ENCODE peak calls at places on chromosome 1, in eight cellular contexts. One of them, this sample, is unnamed. For H3K4me1, the result is how much of the 10 kb centered on the place peaks cover.

GRCh38 chr1:153629971-153630370 is 1.7 kb downstream of the S100A1 start:
- DNase-seq in GM23338: no peak
- DNase-seq in CD8-positive, alpha-beta memory T cell: no peak
- DNase-seq in adrenal gland: no peak
- DNase-seq in pancreas: no peak
- DNase-seq in spleen: no peak
- DNase-seq in lower lobe of right lung: no peak
- DNase-seq in cardiac muscle cell: no peak
- DNase-seq in this sample: no peak

GRCh38 chr1:182786223-182787001 is 3.2 kb upstream of the NPL start:
- DNase-seq in GM23338: peak
- DNase-seq in CD8-positive, alpha-beta memory T cell: no peak
- DNase-seq in spleen: no peak
- DNase-seq in cardiac muscle cell: peak
- DNase-seq in lower lobe of right lung: peak
- DNase-seq in pancreas: peak
- DNase-seq in adrenal gland: peak
- DNase-seq in this sample: peak

GRCh38 chr1:59125711-59126320 is 171.1 kb upstream of the FGGY start:
- DNase-seq in spleen: no peak
- DNase-seq in cardiac muscle cell: no peak
- DNase-seq in CD8-positive, alpha-beta memory T cell: no peak
- DNase-seq in lower lobe of right lung: no peak
- DNase-seq in GM23338: no peak
- DNase-seq in pancreas: no peak
- DNase-seq in adrenal gland: no peak
- DNase-seq in this sample: no peak

GRCh38 chr1:206912445-206913095 is 9.2 kb downstream of the FCMR start:
- DNase-seq in lower lobe of right lung: peak
- DNase-seq in cardiac muscle cell: peak
- DNase-seq in GM23338: peak
- DNase-seq in adrenal gland: peak
- DNase-seq in spleen: peak
- DNase-seq in pancreas: peak
- DNase-seq in CD8-positive, alpha-beta memory T cell: peak
- DNase-seq in this sample: no peak

GRCh38 chr1:160260436-160261382 is 1.6 kb downstream of the DCAF8 start:
- DNase-seq in GM23338: peak
- DNase-seq in pancreas: no peak
- DNase-seq in cardiac muscle cell: peak
- DNase-seq in lower lobe of right lung: no peak
- DNase-seq in adrenal gland: peak
- DNase-seq in CD8-positive, alpha-beta memory T cell: no peak
- DNase-seq in spleen: no peak
- DNase-seq in this sample: no peak

GRCh38 chr1:4170953-4171352 is 270.9 kb upstream of the C1orf174 start:
- DNase-seq in pancreas: no peak
- DNase-seq in cardiac muscle cell: no peak
- DNase-seq in lower lobe of right lung: no peak
- DNase-seq in GM23338: no peak
- DNase-seq in spleen: peak
- DNase-seq in adrenal gland: no peak
- DNase-seq in CD8-positive, alpha-beta memory T cell: no peak
- DNase-seq in this sample: no peak

GRCh38 chr1:160108888-160109662 is 6.5 kb upstream of the ATP1A2 start:
- DNase-seq in GM23338: peak
- DNase-seq in adrenal gland: peak
- DNase-seq in CD8-positive, alpha-beta memory T cell: no peak
- DNase-seq in lower lobe of right lung: no peak
- DNase-seq in pancreas: no peak
- DNase-seq in spleen: no peak
- DNase-seq in cardiac muscle cell: peak
- DNase-seq in this sample: no peak

GRCh38 chr1:70767377-70767776 is 280.2 kb downstream of the PTGER3 start:
- DNase-seq in cardiac muscle cell: no peak
- DNase-seq in spleen: no peak
- DNase-seq in CD8-positive, alpha-beta memory T cell: no peak
- DNase-seq in pancreas: no peak
- DNase-seq in adrenal gland: no peak
- DNase-seq in GM23338: no peak
- DNase-seq in lower lobe of right lung: no peak
- DNase-seq in this sample: no peak

GRCh38 chr1:100137602-100138001 is 4.6 kb downstream of the TRMT13 start:
- DNase-seq in cardiac muscle cell: no peak
- DNase-seq in pancreas: no peak
- DNase-seq in lower lobe of right lung: no peak
- DNase-seq in spleen: no peak
- DNase-seq in adrenal gland: no peak
- DNase-seq in GM23338: no peak
- DNase-seq in CD8-positive, alpha-beta memory T cell: no peak
- DNase-seq in this sample: no peak

DNA sequence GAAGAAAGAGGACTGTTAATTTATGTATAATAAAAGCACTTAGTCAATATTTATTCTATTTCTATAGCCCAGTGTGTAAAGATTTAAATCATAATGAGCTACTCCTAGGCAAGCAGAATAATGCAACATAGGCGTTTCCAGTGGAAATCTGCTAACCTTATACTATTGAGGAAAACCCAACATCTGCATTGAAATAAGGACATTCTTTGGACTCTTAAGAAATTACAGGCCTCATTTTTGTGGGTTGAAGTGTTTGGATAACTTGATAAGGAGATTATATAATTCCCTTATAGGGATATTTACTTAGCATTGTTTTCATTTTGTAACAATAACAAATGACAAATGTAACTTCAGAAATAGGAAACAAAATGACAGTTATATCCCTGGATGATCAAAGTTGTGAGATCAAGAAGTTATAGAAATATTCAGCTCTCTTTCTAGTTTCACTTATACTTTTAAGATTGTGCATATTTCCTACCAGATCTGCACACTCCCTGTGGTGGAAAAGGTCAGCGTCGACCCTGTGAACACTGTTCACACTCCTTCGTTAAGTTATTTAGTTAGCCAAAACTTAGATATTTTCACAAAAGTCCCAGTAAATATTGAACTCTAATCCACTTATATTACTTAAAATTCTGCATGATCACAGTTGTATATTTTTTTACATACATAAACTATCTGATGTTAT is 284.4 kb upstream of the C1orf105 start:
- DNase-seq in cardiac muscle cell: no peak
- DNase-seq in lower lobe of right lung: no peak
- DNase-seq in GM23338: no peak
- DNase-seq in pancreas: no peak
- DNase-seq in spleen: no peak
- DNase-seq in adrenal gland: no peak
- DNase-seq in CD8-positive, alpha-beta memory T cell: no peak
- DNase-seq in this sample: no peak
- H3K4me1 ChIP-seq in cardiac muscle cell: under half
- H3K4me1 ChIP-seq in lower lobe of right lung: under half
- H3K4me1 ChIP-seq in GM23338: under half
- H3K4me1 ChIP-seq in pancreas: under half
- H3K4me1 ChIP-seq in spleen: under half
- H3K4me1 ChIP-seq in adrenal gland: under half
- H3K4me1 ChIP-seq in CD8-positive, alpha-beta memory T cell: under half
- H3K4me1 ChIP-seq in this sample: under half

GRCh38 chr1:202159534-202160371 is 649 bp downstream of the PTPN7 start:
- DNase-seq in spleen: peak
- DNase-seq in pancreas: no peak
- DNase-seq in adrenal gland: no peak
- DNase-seq in cardiac muscle cell: no peak
- DNase-seq in CD8-positive, alpha-beta memory T cell: peak
- DNase-seq in GM23338: no peak
- DNase-seq in lower lobe of right lung: no peak
- DNase-seq in this sample: no peak
- H3K4me1 ChIP-seq in spleen: half or more
- H3K4me1 ChIP-seq in pancreas: under half
- H3K4me1 ChIP-seq in adrenal gland: under half
- H3K4me1 ChIP-seq in cardiac muscle cell: under half
- H3K4me1 ChIP-seq in CD8-positive, alpha-beta memory T cell: half or more
- H3K4me1 ChIP-seq in GM23338: under half
- H3K4me1 ChIP-seq in lower lobe of right lung: under half
- H3K4me1 ChIP-seq in this sample: half or more

GRCh38 chr1:1778827-1779675 is 781 bp upstream of the NADK start:
- DNase-seq in lower lobe of right lung: peak
- DNase-seq in GM23338: peak
- DNase-seq in spleen: peak
- DNase-seq in CD8-positive, alpha-beta memory T cell: peak
- DNase-seq in cardiac muscle cell: peak
- DNase-seq in adrenal gland: peak
- DNase-seq in pancreas: peak
- DNase-seq in this sample: peak
- H3K4me1 ChIP-seq in lower lobe of right lung: half or more
- H3K4me1 ChIP-seq in GM23338: under half
- H3K4me1 ChIP-seq in spleen: half or more
- H3K4me1 ChIP-seq in CD8-positive, alpha-beta memory T cell: half or more
- H3K4me1 ChIP-seq in cardiac muscle cell: under half
- H3K4me1 ChIP-seq in adrenal gland: half or more
- H3K4me1 ChIP-seq in pancreas: under half
- H3K4me1 ChIP-seq in this sample: under half

GRCh38 chr1:25703041-25703440 is 86.5 kb downstream of the MAN1C1 start:
- DNase-seq in CD8-positive, alpha-beta memory T cell: no peak
- DNase-seq in pancreas: no peak
- DNase-seq in adrenal gland: no peak
- DNase-seq in spleen: no peak
- DNase-seq in cardiac muscle cell: no peak
- DNase-seq in GM23338: no peak
- DNase-seq in lower lobe of right lung: no peak
- DNase-seq in this sample: no peak

GRCh38 chr1:25700626-25701025 is 84.0 kb downstream of the MAN1C1 start:
- DNase-seq in pancreas: no peak
- DNase-seq in adrenal gland: no peak
- DNase-seq in cardiac muscle cell: peak
- DNase-seq in CD8-positive, alpha-beta memory T cell: no peak
- DNase-seq in lower lobe of right lung: no peak
- DNase-seq in spleen: no peak
- DNase-seq in GM23338: peak
- DNase-seq in this sample: no peak

GRCh38 chr1:25701030-25701785 is 84.6 kb downstream of the MAN1C1 start:
- DNase-seq in cardiac muscle cell: no peak
- DNase-seq in adrenal gland: no peak
- DNase-seq in pancreas: no peak
- DNase-seq in GM23338: no peak
- DNase-seq in CD8-positive, alpha-beta memory T cell: no peak
- DNase-seq in lower lobe of right lung: no peak
- DNase-seq in spleen: no peak
- DNase-seq in this sample: no peak

GRCh38 chr1:25703671-25704637 is 87.4 kb downstream of the MAN1C1 start:
- DNase-seq in lower lobe of right lung: no peak
- DNase-seq in spleen: no peak
- DNase-seq in cardiac muscle cell: no peak
- DNase-seq in GM23338: no peak
- DNase-seq in pancreas: no peak
- DNase-seq in CD8-positive, alpha-beta memory T cell: peak
- DNase-seq in adrenal gland: no peak
- DNase-seq in this sample: no peak

DNA sequence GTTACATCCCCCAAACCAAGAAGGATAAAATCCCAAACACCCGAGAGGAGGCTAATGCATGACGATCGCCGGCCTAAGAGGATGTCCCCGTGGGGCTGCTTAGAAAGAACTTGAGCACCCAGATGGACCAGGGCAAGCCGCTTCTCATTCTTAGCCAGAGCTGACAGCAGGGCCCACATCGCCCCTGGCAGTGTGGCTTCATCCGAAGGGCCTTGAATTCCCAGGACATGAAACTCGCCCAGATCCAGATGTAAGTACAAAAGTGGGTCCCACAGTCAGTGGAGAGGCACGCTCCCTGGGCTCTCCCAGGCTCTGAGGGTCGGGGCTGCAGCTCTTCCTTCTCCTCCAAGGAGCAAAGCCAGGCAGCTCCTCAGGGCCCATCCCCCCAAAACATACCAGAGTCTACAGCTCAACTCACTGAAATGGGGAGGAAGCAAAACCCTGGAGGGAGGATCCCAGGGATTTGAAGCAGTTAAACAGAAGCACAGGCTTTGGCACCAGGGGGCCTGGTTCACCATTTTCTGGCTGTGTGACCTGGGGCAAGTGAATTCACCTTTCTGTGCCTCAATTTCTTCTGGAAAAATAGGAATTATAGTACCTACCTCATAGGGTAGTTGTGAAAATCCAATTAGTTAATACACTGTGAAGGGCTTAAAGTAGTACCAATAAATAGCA is 85.6 kb downstream of the MAN1C1 start:
- DNase-seq in adrenal gland: no peak
- DNase-seq in spleen: no peak
- DNase-seq in pancreas: no peak
- DNase-seq in lower lobe of right lung: no peak
- DNase-seq in cardiac muscle cell: no peak
- DNase-seq in GM23338: peak
- DNase-seq in CD8-positive, alpha-beta memory T cell: no peak
- DNase-seq in this sample: no peak
- H3K4me1 ChIP-seq in adrenal gland: under half
- H3K4me1 ChIP-seq in spleen: half or more
- H3K4me1 ChIP-seq in pancreas: under half
- H3K4me1 ChIP-seq in lower lobe of right lung: half or more
- H3K4me1 ChIP-seq in cardiac muscle cell: half or more
- H3K4me1 ChIP-seq in GM23338: half or more
- H3K4me1 ChIP-seq in CD8-positive, alpha-beta memory T cell: under half
- H3K4me1 ChIP-seq in this sample: under half

GRCh38 chr1:203671047-203671446 is 44.4 kb downstream of the ATP2B4 start:
- DNase-seq in cardiac muscle cell: no peak
- DNase-seq in pancreas: no peak
- DNase-seq in adrenal gland: no peak
- DNase-seq in lower lobe of right lung: no peak
- DNase-seq in spleen: no peak
- DNase-seq in GM23338: no peak
- DNase-seq in CD8-positive, alpha-beta memory T cell: no peak
- DNase-seq in this sample: no peak
- H3K4me1 ChIP-seq in cardiac muscle cell: under half
- H3K4me1 ChIP-seq in pancreas: under half
- H3K4me1 ChIP-seq in adrenal gland: under half
- H3K4me1 ChIP-seq in lower lobe of right lung: half or more
- H3K4me1 ChIP-seq in spleen: half or more
- H3K4me1 ChIP-seq in GM23338: under half
- H3K4me1 ChIP-seq in CD8-positive, alpha-beta memory T cell: under half
- H3K4me1 ChIP-seq in this sample: half or more

GRCh38 chr1:8870118-8870517 is 8.4 kb downstream of the ENO1 start:
- DNase-seq in spleen: no peak
- DNase-seq in adrenal gland: no peak
- DNase-seq in GM23338: no peak
- DNase-seq in pancreas: no peak
- DNase-seq in CD8-positive, alpha-beta memory T cell: no peak
- DNase-seq in cardiac muscle cell: no peak
- DNase-seq in lower lobe of right lung: no peak
- DNase-seq in this sample: no peak

GRCh38 chr1:8873001-8873400 is 5.5 kb downstream of the ENO1 start:
- DNase-seq in adrenal gland: no peak
- DNase-seq in lower lobe of right lung: no peak
- DNase-seq in CD8-positive, alpha-beta memory T cell: no peak
- DNase-seq in pancreas: no peak
- DNase-seq in GM23338: no peak
- DNase-seq in cardiac muscle cell: no peak
- DNase-seq in spleen: no peak
- DNase-seq in this sample: no peak

GRCh38 chr1:8871539-8871935 is 6.9 kb downstream of the ENO1 start:
- DNase-seq in spleen: no peak
- DNase-seq in cardiac muscle cell: no peak
- DNase-seq in CD8-positive, alpha-beta memory T cell: no peak
- DNase-seq in pancreas: no peak
- DNase-seq in adrenal gland: no peak
- DNase-seq in lower lobe of right lung: no peak
- DNase-seq in GM23338: peak
- DNase-seq in this sample: no peak

GRCh38 chr1:8871965-8872399 is 6.5 kb downstream of the ENO1 start:
- DNase-seq in pancreas: no peak
- DNase-seq in CD8-positive, alpha-beta memory T cell: no peak
- DNase-seq in GM23338: no peak
- DNase-seq in lower lobe of right lung: no peak
- DNase-seq in cardiac muscle cell: no peak
- DNase-seq in spleen: no peak
- DNase-seq in adrenal gland: no peak
- DNase-seq in this sample: no peak

GRCh38 chr1:8870605-8871538 is 7.6 kb downstream of the ENO1 start:
- DNase-seq in pancreas: no peak
- DNase-seq in GM23338: no peak
- DNase-seq in cardiac muscle cell: no peak
- DNase-seq in spleen: no peak
- DNase-seq in lower lobe of right lung: no peak
- DNase-seq in CD8-positive, alpha-beta memory T cell: no peak
- DNase-seq in adrenal gland: no peak
- DNase-seq in this sample: no peak
- H3K4me1 ChIP-seq in pancreas: under half
- H3K4me1 ChIP-seq in GM23338: under half
- H3K4me1 ChIP-seq in cardiac muscle cell: under half
- H3K4me1 ChIP-seq in spleen: half or more
- H3K4me1 ChIP-seq in lower lobe of right lung: half or more
- H3K4me1 ChIP-seq in CD8-positive, alpha-beta memory T cell: under half
- H3K4me1 ChIP-seq in adrenal gland: under half
- H3K4me1 ChIP-seq in this sample: half or more

This sample was measured in left lung.